ENCODE peak calls at places on chromosomes 11 and 22, in six cellular contexts. V is H1, F is H9, P is neuronal stem cell, W is IMR-90, J is mesenchymal stem cell. E is an unnamed sample.

GRCh38 chr22:37163618-37164534 is 14.2 kb upstream of the IL2RB start:
- DNase-seq in V (no peak), F (no peak), P (no peak), W (no peak), J (no peak), E (no peak)

GRCh38 chr11:35126879-35127576 is 11.9 kb upstream of the CD44 start:
- DNase-seq in V (no peak), F (no peak), P (no peak), W (no peak), J (no peak), E (no peak)

GRCh38 chr11:12963789-12964536 is 45.2 kb upstream of the RASSF10 start:
- DNase-seq in V (peak; percentile 49), F (peak; percentile 83), P (peak; percentile 78), W (peak; percentile 48), J (peak; percentile 65), E (peak; percentile 80)

GRCh38 chr11:45811109-45811435 is 6.1 kb downstream of the SLC35C1 start:
- DNase-seq in V (no peak), F (no peak), P (no peak), W (no peak), J (no peak), E (no peak)

GRCh38 chr22:20811171-20811570 is 37.3 kb downstream of the SERPIND1 start:
- DNase-seq in V (no peak), F (no peak), P (no peak), W (no peak), J (no peak), E (no peak)

GRCh38 chr11:1826552-1827094 is 8.2 kb upstream of the SYT8 start:
- DNase-seq in V (no peak), F (peak; percentile 58), P (no peak), W (peak; percentile 59), J (peak; percentile 61), E (peak; percentile 35)

GRCh38 chr11:109423114-109423859 is 1.3 kb downstream of the C11orf87 start:
- DNase-seq in V (peak; percentile 2), F (peak; percentile 44), P (peak; percentile 17), W (no peak), J (peak; percentile 36), E (peak; percentile 40)

GRCh38 chr11:100340416-100341323 is 346.4 kb upstream of the ARHGAP42 start:
- DNase-seq in V (no peak), F (no peak), P (no peak), W (no peak), J (no peak), E (peak; percentile 76)

GRCh38 chr11:10725114-10725906 is 25.7 kb upstream of the CTR9 start:
- DNase-seq in V (no peak), F (no peak), P (no peak), W (peak; percentile 86), J (peak; percentile 86), E (no peak)

GRCh38 chr11:15985863-15986139 is 370.5 kb downstream of the SOX6 start:
- DNase-seq in V (no peak), F (no peak), P (no peak), W (no peak), J (no peak), E (no peak)

GRCh38 chr11:76666830-76667229 is 3.7 kb downstream of the LRRC32 start:
- DNase-seq in V (no peak), F (peak; percentile 9), P (no peak), W (no peak), J (no peak), E (no peak)
- H3K4ac ChIP-seq in V (no peak overlapping the region), F (no peak overlapping the region), P (no peak overlapping the region), W (no peak overlapping the region), J (no peak overlapping the region), E (no peak overlapping the region)

GRCh38 chr11:61023086-61024035 is 51.9 kb downstream of the CD6 start:
- DNase-seq in V (no peak), F (no peak), P (no peak), W (no peak), J (no peak), E (no peak)

GRCh38 chr11:61027141-61027840 is 55.8 kb downstream of the CD6 start:
- DNase-seq in V (no peak), F (no peak), P (no peak), W (no peak), J (no peak), E (no peak)

GRCh38 chr11:61026121-61027031 is 54.9 kb downstream of the CD6 start:
- DNase-seq in V (no peak), F (no peak), P (no peak), W (no peak), J (no peak), E (no peak)

GRCh38 chr11:61025819-61026120 is 54.3 kb downstream of the CD6 start:
- DNase-seq in V (no peak), F (no peak), P (no peak), W (no peak), J (no peak), E (no peak)

DNA sequence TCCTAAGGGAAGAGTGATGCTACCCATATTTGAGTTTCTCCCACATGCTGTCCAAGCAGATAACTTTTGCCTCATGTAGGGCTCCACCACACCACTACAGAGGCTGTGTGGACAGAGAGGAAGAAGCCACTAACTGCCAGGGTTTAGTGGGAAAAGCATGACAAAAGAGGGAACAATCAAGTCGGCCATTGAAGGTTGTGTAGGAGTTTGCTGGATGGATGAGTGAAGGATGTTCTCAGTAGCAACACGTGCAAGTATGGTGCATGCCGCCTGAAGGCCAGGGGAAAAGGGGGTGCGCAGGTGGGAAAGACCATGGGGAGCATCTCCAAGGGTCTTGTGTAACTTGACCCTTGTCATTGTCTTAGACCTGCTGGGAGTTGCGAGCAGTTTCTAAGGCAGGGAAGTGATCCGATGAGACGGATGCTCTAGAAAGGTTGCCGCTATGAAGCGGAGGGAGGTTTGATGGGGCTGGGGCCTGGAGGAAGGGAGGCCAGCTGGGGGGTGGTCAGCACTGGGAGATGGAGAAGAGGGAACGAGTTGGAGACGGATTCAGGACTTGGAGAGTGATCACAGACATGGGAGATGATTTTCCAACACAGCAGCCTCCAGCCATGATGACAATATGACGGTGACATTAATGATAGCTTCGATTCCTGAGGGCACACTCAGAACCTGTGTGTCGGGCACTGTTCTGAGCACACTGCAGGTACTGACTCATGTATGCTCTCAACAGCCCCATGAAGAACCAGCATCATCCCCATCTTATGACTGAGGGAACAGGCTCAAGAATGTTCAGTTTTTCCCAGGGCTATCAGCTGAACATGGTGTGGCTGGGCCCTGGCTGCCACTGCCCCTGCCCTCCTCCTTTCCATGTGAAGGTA is 53.7 kb downstream of the CD6 start:
- DNase-seq in V (no peak), F (no peak), P (no peak), W (no peak), J (no peak), E (no peak)
- H3K4me1 ChIP-seq in V (no peaks in the 10 kb centered on the region), F (no peaks in the 10 kb centered on the region), P (peaks cover 7% of the 10 kb centered on the region), W (no peaks in the 10 kb centered on the region), J (peaks cover 10% of the 10 kb centered on the region), E (no peaks in the 10 kb centered on the region)

GRCh38 chr11:122210378-122210995 is 94.5 kb upstream of the BLID start:
- DNase-seq in V (no peak), F (no peak), P (no peak), W (peak; percentile 53), J (no peak), E (no peak)
- H3K4ac ChIP-seq in V (no peak overlapping the region), F (no peak overlapping the region), P (no peak overlapping the region), W (peak overlapping the region; percentile 81), J (no peak overlapping the region), E (no peak overlapping the region)

GRCh38 chr22:46727813-46728364 is 10.2 kb downstream of the CERK start:
- DNase-seq in V (no peak), F (no peak), P (no peak), W (no peak), J (no peak), E (no peak)

GRCh38 chr22:46726066-46726985 is 11.7 kb downstream of the CERK start:
- DNase-seq in V (no peak), F (no peak), P (no peak), W (no peak), J (no peak), E (no peak)

GRCh38 chr22:46726986-46727317 is 11.1 kb downstream of the CERK start:
- DNase-seq in V (no peak), F (no peak), P (no peak), W (no peak), J (no peak), E (no peak)

GRCh38 chr22:46730568-46731245 is 7.3 kb downstream of the CERK start:
- DNase-seq in V (no peak), F (no peak), P (no peak), W (no peak), J (peak; percentile 82), E (no peak)

GRCh38 chr22:46728470-46728869 is 9.6 kb downstream of the CERK start:
- DNase-seq in V (no peak), F (no peak), P (no peak), W (no peak), J (peak; percentile 11), E (no peak)
- H3K4me1 ChIP-seq in V (no peaks in the 10 kb centered on the region), F (peaks cover 2% of the 10 kb centered on the region), P (peaks cover 14% of the 10 kb centered on the region), W (peaks cover 14% of the 10 kb centered on the region), J (peaks cover 25% of the 10 kb centered on the region), E (peaks cover 3% of the 10 kb centered on the region)

DNA sequence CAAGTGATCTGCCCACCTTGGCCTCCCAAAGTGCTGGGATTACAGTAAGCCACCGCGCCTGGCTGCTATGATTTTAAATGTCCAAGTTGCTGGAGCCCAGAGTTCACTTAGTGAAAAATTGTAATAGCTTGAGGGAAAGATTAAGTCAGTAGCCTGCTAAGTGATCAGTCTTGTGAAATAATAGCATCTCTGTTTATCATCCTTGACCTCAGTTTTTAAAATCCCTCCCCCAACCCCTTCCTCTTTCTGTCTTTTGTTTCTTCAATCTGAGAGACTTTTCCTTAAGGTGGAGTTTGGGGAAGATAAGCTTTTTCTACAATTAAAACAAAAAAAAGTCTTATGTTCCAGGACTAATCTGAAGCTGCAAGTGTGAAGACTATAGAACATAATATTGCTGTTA is 6.4 kb downstream of the HIPK3 start:
- DNase-seq in V (no peak), F (no peak), P (no peak), W (no peak), J (peak; percentile 43), E (no peak)
- H3K4ac ChIP-seq in V (no peak overlapping the region), F (no peak overlapping the region), P (no peak overlapping the region), W (no peak overlapping the region), J (no peak overlapping the region), E (no peak overlapping the region)

E was measured in mesendoderm.